ENCODE peak calls at places on chromosome 19, in nine cellular contexts. X, Y, Z, F, C, V, J, M and H are unnamed samples.

GRCh38 chr19:5893907-5894703 is 9.5 kb downstream of the NDUFA11 start:
- DNase-seq in X (no peak), Y (no peak), Z (no peak), F (no peak), C (no peak), V (no peak), J (no peak), M (no peak), H (no peak)

GRCh38 chr19:40424637-40425449 is 949 bp downstream of the SERTAD1 start:
- DNase-seq in X (peak; percentile 84), Y (no peak), Z (no peak), F (peak; percentile 42), C (no peak), V (no peak), J (peak; percentile 22), M (no peak), H (peak; percentile 45)

GRCh38 chr19:3157096-3157845 is 21.3 kb upstream of the S1PR4 start:
- DNase-seq in X (no peak), Y (no peak), Z (no peak), F (no peak), C (no peak), V (no peak), J (no peak), M (no peak), H (no peak)

GRCh38 chr19:32676186-32676894 is 692 bp downstream of the RGS9BP start:
- DNase-seq in X (no peak), Y (no peak), Z (no peak), F (no peak), C (no peak), V (no peak), J (no peak), M (peak; percentile 25), H (no peak)

GRCh38 chr19:37329686-37330085 is 41.2 kb upstream of the ZNF527 start:
- DNase-seq in X (no peak), Y (no peak), Z (no peak), F (peak; percentile 14), C (no peak), V (no peak), J (no peak), M (no peak), H (no peak)

GRCh38 chr19:10915511-10916091 is 12.8 kb downstream of the YIPF2 start:
- DNase-seq in X (no peak), Y (no peak), Z (peak; percentile 85), F (peak; percentile 66), C (no peak), V (no peak), J (no peak), M (no peak), H (peak; percentile 45)

GRCh38 chr19:18317998-18318800 is 4.7 kb downstream of the LSM4 start:
- DNase-seq in X (no peak), Y (no peak), Z (no peak), F (no peak), C (no peak), V (no peak), J (peak; percentile 43), M (no peak), H (no peak)

GRCh38 chr19:30861896-30862295 is 487.3 kb downstream of the TSHZ3 start:
- DNase-seq in X (peak; percentile 58), Y (no peak), Z (no peak), F (no peak), C (no peak), V (no peak), J (no peak), M (no peak), H (no peak)

GRCh38 chr19:51417107-51417806 is at the start of gene SIGLEC10:
- DNase-seq in X (no peak), Y (no peak), Z (no peak), F (no peak), C (no peak), V (no peak), J (no peak), M (no peak), H (no peak)

GRCh38 chr19:4754248-4754647 is 30.6 kb upstream of the DPP9 start:
- DNase-seq in X (no peak), Y (no peak), Z (peak; percentile 8), F (peak; percentile 22), C (peak; percentile 55), V (no peak), J (no peak), M (no peak), H (no peak)

GRCh38 chr19:4447327-4448146 is 10.1 kb downstream of the UBXN6 start:
- DNase-seq in X (no peak), Y (no peak), Z (no peak), F (no peak), C (no peak), V (no peak), J (no peak), M (no peak), H (no peak)

GRCh38 chr19:10361569-10362011 is 18.8 kb downstream of the TYK2 start:
- DNase-seq in X (no peak), Y (no peak), Z (no peak), F (no peak), C (no peak), V (no peak), J (no peak), M (no peak), H (no peak)

GRCh38 chr19:40191836-40192646 is 815 bp downstream of the MAP3K10 start:
- DNase-seq in X (no peak), Y (no peak), Z (no peak), F (peak; percentile 25), C (no peak), V (no peak), J (no peak), M (no peak), H (no peak)

GRCh38 chr19:19460761-19461265 is 54.5 kb downstream of the TSSK6 start:
- DNase-seq in X (no peak), Y (peak; percentile 32), Z (no peak), F (peak; percentile 27), C (no peak), V (no peak), J (peak; percentile 49), M (peak; percentile 22), H (no peak)

GRCh38 chr19:10235003-10235402 is 3.9 kb upstream of the S1PR2 start:
- DNase-seq in X (no peak), Y (no peak), Z (no peak), F (no peak), C (no peak), V (no peak), J (no peak), M (no peak), H (no peak)

GRCh38 chr19:17415107-17415506 is 4.7 kb upstream of the MVB12A start:
- DNase-seq in X (no peak), Y (no peak), Z (no peak), F (no peak), C (no peak), V (no peak), J (no peak), M (no peak), H (no peak)

GRCh38 chr19:18401580-18402112 is 4.2 kb upstream of the LRRC25 start:
- DNase-seq in X (no peak), Y (no peak), Z (no peak), F (peak; percentile 71), C (no peak), V (no peak), J (no peak), M (no peak), H (no peak)

GRCh38 chr19:916645-917322 is 349 bp upstream of the KISS1R start:
- DNase-seq in X (no peak), Y (no peak), Z (no peak), F (no peak), C (no peak), V (no peak), J (no peak), M (no peak), H (no peak)

GRCh38 chr19:33954686-33955085 is 158.0 kb downstream of the KCTD15 start:
- DNase-seq in X (no peak), Y (no peak), Z (no peak), F (no peak), C (no peak), V (no peak), J (no peak), M (no peak), H (no peak)

GRCh38 chr19:18290250-18291018 is 9.0 kb upstream of the JUND start:
- DNase-seq in X (no peak), Y (peak; percentile 62), Z (no peak), F (peak; percentile 60), C (no peak), V (no peak), J (no peak), M (peak; percentile 62), H (no peak)

GRCh38 chr19:6325614-6326013 is 7.8 kb downstream of the ACER1 start:
- DNase-seq in X (no peak), Y (no peak), Z (no peak), F (no peak), C (no peak), V (no peak), J (no peak), M (no peak), H (no peak)

GRCh38 chr19:38793186-38793585 is 4.2 kb downstream of the LGALS7B start:
- DNase-seq in X (no peak), Y (no peak), Z (no peak), F (peak; percentile 45), C (no peak), V (no peak), J (no peak), M (no peak), H (no peak)

GRCh38 chr19:52453324-52454094 is at the start of gene ZNF578:
- DNase-seq in X (no peak), Y (peak; percentile 34), Z (peak; percentile 39), F (peak; percentile 86), C (peak; percentile 86), V (no peak), J (peak; percentile 36), M (peak; percentile 39), H (no peak)